ENCODE peak calls at places on chromosome 20, in five cellular contexts. One of them, this sample, is unnamed.

GRCh38 chr20:8798505-8798904 is 270.4 kb upstream of the PLCB4 start:
- DNase-seq in heart left ventricle: no peak
- DNase-seq in Peyer's patch: no peak
- DNase-seq in gastrocnemius medialis: no peak
- DNase-seq in stomach: no peak
- DNase-seq in this sample: no peak

GRCh38 chr20:6558361-6558760 is 209.1 kb upstream of the BMP2 start:
- DNase-seq in stomach: no peak
- DNase-seq in gastrocnemius medialis: no peak
- DNase-seq in Peyer's patch: no peak
- DNase-seq in heart left ventricle: no peak
- DNase-seq in this sample: no peak

GRCh38 chr20:1326031-1326930 is 2.7 kb downstream of the SDCBP2 start:
- DNase-seq in gastrocnemius medialis: peak; percentile 50
- DNase-seq in Peyer's patch: no peak
- DNase-seq in stomach: no peak
- DNase-seq in heart left ventricle: peak; percentile 30
- DNase-seq in this sample: peak; percentile 70

GRCh38 chr20:10225439-10226080 is 6.9 kb downstream of the SNAP25 start:
- DNase-seq in heart left ventricle: no peak
- DNase-seq in Peyer's patch: no peak
- DNase-seq in stomach: no peak
- DNase-seq in gastrocnemius medialis: no peak
- DNase-seq in this sample: no peak

GRCh38 chr20:10958279-10958678 is 284.5 kb upstream of the JAG1 start:
- DNase-seq in stomach: no peak
- DNase-seq in Peyer's patch: no peak
- DNase-seq in gastrocnemius medialis: no peak
- DNase-seq in heart left ventricle: no peak
- DNase-seq in this sample: no peak

GRCh38 chr20:9301129-9302072 is 213.0 kb upstream of the LAMP5 start:
- DNase-seq in heart left ventricle: peak; percentile 34
- DNase-seq in stomach: no peak
- DNase-seq in Peyer's patch: no peak
- DNase-seq in gastrocnemius medialis: no peak
- DNase-seq in this sample: no peak

GRCh38 chr20:6663751-6664388 is 103.6 kb upstream of the BMP2 start:
- DNase-seq in stomach: peak; percentile 50
- DNase-seq in Peyer's patch: no peak
- DNase-seq in gastrocnemius medialis: no peak
- DNase-seq in heart left ventricle: no peak
- DNase-seq in this sample: no peak

GRCh38 chr20:21433329-21433890 is 36.1 kb upstream of the NKX2-4 start:
- DNase-seq in Peyer's patch: no peak
- DNase-seq in heart left ventricle: no peak
- DNase-seq in gastrocnemius medialis: no peak
- DNase-seq in stomach: no peak
- DNase-seq in this sample: no peak

GRCh38 chr20:846894-847278 is 13.4 kb downstream of the FAM110A start:
- DNase-seq in heart left ventricle: no peak
- DNase-seq in Peyer's patch: no peak
- DNase-seq in gastrocnemius medialis: no peak
- DNase-seq in stomach: no peak
- DNase-seq in this sample: no peak

GRCh38 chr20:21702553-21703467 is 2.7 kb upstream of the PAX1 start:
- DNase-seq in stomach: no peak
- DNase-seq in gastrocnemius medialis: no peak
- DNase-seq in heart left ventricle: no peak
- DNase-seq in Peyer's patch: no peak
- DNase-seq in this sample: no peak

GRCh38 chr20:25460591-25461280 is 53.3 kb downstream of the GINS1 start:
- DNase-seq in stomach: no peak
- DNase-seq in heart left ventricle: no peak
- DNase-seq in Peyer's patch: no peak
- DNase-seq in gastrocnemius medialis: no peak
- DNase-seq in this sample: no peak

GRCh38 chr20:1964061-1964460 is 29.8 kb downstream of the PDYN start:
- DNase-seq in stomach: no peak
- DNase-seq in gastrocnemius medialis: no peak
- DNase-seq in Peyer's patch: no peak
- DNase-seq in heart left ventricle: no peak
- DNase-seq in this sample: no peak

GRCh38 chr20:62701161-62702007 is 7.3 kb upstream of the NTSR1 start:
- DNase-seq in stomach: no peak
- DNase-seq in gastrocnemius medialis: no peak
- DNase-seq in Peyer's patch: no peak
- DNase-seq in heart left ventricle: no peak
- DNase-seq in this sample: no peak

GRCh38 chr20:62700261-62700925 is 8.2 kb upstream of the NTSR1 start:
- DNase-seq in stomach: no peak
- DNase-seq in heart left ventricle: no peak
- DNase-seq in Peyer's patch: no peak
- DNase-seq in gastrocnemius medialis: no peak
- DNase-seq in this sample: no peak

GRCh38 chr20:62699296-62699695 is 9.3 kb upstream of the NTSR1 start:
- DNase-seq in stomach: no peak
- DNase-seq in heart left ventricle: no peak
- DNase-seq in gastrocnemius medialis: no peak
- DNase-seq in Peyer's patch: no peak
- DNase-seq in this sample: no peak

GRCh38 chr20:62698231-62698630 is 10.4 kb upstream of the NTSR1 start:
- DNase-seq in gastrocnemius medialis: no peak
- DNase-seq in heart left ventricle: no peak
- DNase-seq in stomach: no peak
- DNase-seq in Peyer's patch: no peak
- DNase-seq in this sample: no peak

DNA sequence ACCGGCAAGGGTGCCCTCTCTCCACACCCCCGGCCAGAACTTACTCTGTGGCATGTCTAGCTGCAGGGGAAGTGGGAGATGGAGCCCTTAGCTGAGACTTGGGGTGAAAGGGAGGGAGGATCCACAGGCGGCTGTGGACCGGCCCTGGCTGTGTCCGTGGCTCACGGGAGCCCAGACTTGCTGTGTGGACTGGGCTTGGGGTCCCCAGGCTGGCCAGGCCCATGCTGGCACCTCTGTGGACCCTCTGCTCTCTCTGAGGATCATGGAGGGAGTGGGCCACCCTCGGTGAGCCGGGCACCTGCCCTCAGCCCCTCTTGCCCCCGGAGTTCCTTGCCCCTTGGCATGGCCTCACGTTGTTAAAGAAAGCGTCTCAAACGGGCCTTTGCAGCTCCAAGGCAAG is 8.9 kb upstream of the NTSR1 start:
- DNase-seq in Peyer's patch: no peak
- DNase-seq in heart left ventricle: no peak
- DNase-seq in gastrocnemius medialis: no peak
- DNase-seq in stomach: no peak
- DNase-seq in this sample: no peak
- H3K27me3 ChIP-seq in Peyer's patch: no peaks in the 10 kb centered on the region
- H3K27me3 ChIP-seq in heart left ventricle: no peaks in the 10 kb centered on the region
- H3K27me3 ChIP-seq in gastrocnemius medialis: peaks cover 7% of the 10 kb centered on the region
- H3K27me3 ChIP-seq in stomach: peaks cover 20% of the 10 kb centered on the region
- H3K27me3 ChIP-seq in this sample: no peaks in the 10 kb centered on the region

GRCh38 chr20:58996226-58996611 is 10.8 kb downstream of the CTSZ start:
- DNase-seq in stomach: no peak
- DNase-seq in heart left ventricle: no peak
- DNase-seq in Peyer's patch: no peak
- DNase-seq in gastrocnemius medialis: no peak
- DNase-seq in this sample: no peak
- TF ChIP-seq POLR2A in stomach: no peak
- TF ChIP-seq POLR2A in heart left ventricle: no peak
- TF ChIP-seq POLR2A in Peyer's patch: no peak
- TF ChIP-seq POLR2A in gastrocnemius medialis: no peak
- TF ChIP-seq POLR2A in this sample: no peak

DNA sequence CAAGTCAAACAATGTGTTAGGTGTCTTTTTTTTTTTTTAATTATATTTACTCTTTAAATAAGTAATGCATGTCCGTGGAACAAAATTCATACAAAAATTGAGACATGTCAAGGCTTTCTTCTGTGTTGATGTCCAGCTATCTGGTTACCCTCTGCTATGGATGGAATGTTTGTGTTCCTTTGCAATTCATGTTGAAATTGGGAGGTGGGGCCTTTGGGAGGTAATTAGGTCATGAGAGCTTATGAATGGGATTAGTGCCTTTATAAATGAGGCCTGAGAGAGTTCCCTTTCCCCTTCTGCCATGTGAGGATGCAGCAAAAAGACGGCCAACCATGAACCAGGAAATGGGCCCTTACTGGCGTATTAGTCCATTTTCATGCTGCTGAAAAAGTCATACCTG is 83.1 kb upstream of the KCNG1 start:
- DNase-seq in stomach: no peak
- DNase-seq in gastrocnemius medialis: no peak
- DNase-seq in Peyer's patch: no peak
- DNase-seq in heart left ventricle: no peak
- DNase-seq in this sample: no peak
- H3K27me3 ChIP-seq in stomach: peaks cover 40% of the 10 kb centered on the region
- H3K27me3 ChIP-seq in gastrocnemius medialis: no peaks in the 10 kb centered on the region
- H3K27me3 ChIP-seq in Peyer's patch: no peaks in the 10 kb centered on the region
- H3K27me3 ChIP-seq in heart left ventricle: peaks cover 31% of the 10 kb centered on the region
- H3K27me3 ChIP-seq in this sample: no peaks in the 10 kb centered on the region

GRCh38 chr20:38386004-38386403 is 39.7 kb downstream of the LBP start:
- DNase-seq in heart left ventricle: no peak
- DNase-seq in stomach: no peak
- DNase-seq in gastrocnemius medialis: no peak
- DNase-seq in Peyer's patch: no peak
- DNase-seq in this sample: no peak

GRCh38 chr20:38387953-38388352 is 41.7 kb downstream of the LBP start:
- DNase-seq in gastrocnemius medialis: no peak
- DNase-seq in Peyer's patch: no peak
- DNase-seq in stomach: no peak
- DNase-seq in heart left ventricle: no peak
- DNase-seq in this sample: no peak

GRCh38 chr20:38392356-38392755 is 42.8 kb downstream of the SNHG17 start:
- DNase-seq in heart left ventricle: no peak
- DNase-seq in stomach: no peak
- DNase-seq in Peyer's patch: no peak
- DNase-seq in gastrocnemius medialis: no peak
- DNase-seq in this sample: no peak

GRCh38 chr20:38383147-38383546 is 36.9 kb downstream of the LBP start:
- DNase-seq in heart left ventricle: no peak
- DNase-seq in Peyer's patch: no peak
- DNase-seq in stomach: no peak
- DNase-seq in gastrocnemius medialis: no peak
- DNase-seq in this sample: no peak

DNA sequence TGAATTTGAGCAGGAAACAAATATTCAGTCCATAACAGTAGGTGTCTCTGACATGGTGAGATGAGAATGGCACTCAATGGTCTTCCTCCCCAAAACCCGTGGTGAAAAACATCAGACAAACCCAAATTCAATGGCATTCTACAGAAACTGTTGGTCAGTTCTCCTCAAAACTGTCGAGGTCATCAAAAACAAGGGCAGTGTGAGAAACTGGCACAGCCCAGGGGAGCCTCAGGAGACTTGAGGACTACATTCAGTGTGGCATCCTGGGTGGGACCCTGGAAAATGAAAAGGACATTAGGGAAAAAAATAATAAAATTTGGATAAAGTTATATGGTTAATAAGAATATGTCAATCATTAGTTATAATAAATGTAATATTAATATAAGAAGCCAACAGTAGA is 40.6 kb downstream of the LBP start:
- DNase-seq in gastrocnemius medialis: no peak
- DNase-seq in stomach: no peak
- DNase-seq in heart left ventricle: no peak
- DNase-seq in Peyer's patch: no peak
- DNase-seq in this sample: no peak
- TF ChIP-seq POLR2A in gastrocnemius medialis: no peak
- TF ChIP-seq POLR2A in stomach: no peak
- TF ChIP-seq POLR2A in heart left ventricle: no peak
- TF ChIP-seq POLR2A in Peyer's patch: no peak
- TF ChIP-seq POLR2A in this sample: no peak

GRCh38 chr20:59571591-59572314 is 32.6 kb upstream of the PHACTR3 start:
- DNase-seq in Peyer's patch: peak; percentile 67
- DNase-seq in stomach: peak; percentile 55
- DNase-seq in heart left ventricle: peak; percentile 47
- DNase-seq in gastrocnemius medialis: no peak
- DNase-seq in this sample: peak; percentile 80
- H3K27me3 ChIP-seq in Peyer's patch: no peaks in the 10 kb centered on the region
- H3K27me3 ChIP-seq in stomach: peaks cover 81% of the 10 kb centered on the region
- H3K27me3 ChIP-seq in heart left ventricle: peaks cover 57% of the 10 kb centered on the region
- H3K27me3 ChIP-seq in gastrocnemius medialis: peaks cover 6% of the 10 kb centered on the region
- H3K27me3 ChIP-seq in this sample: no peaks in the 10 kb centered on the region